ENCODE peak calls at places on chromosomes 16 and 17, in six cellular contexts. One of them, this sample, is unnamed.

GRCh38 chr17:76079577-76080206 is 710 bp downstream of the ZACN start:
- DNase-seq in ACHN: no peak
- DNase-seq in RWPE1: no peak
- DNase-seq in A673: no peak
- DNase-seq in fibroblast of pulmonary artery: no peak
- DNase-seq in HCEC 1CT: no peak
- DNase-seq in this sample: no peak

GRCh38 chr16:84413605-84414004 is 45.3 kb downstream of the ATP2C2 start:
- DNase-seq in A673: no peak
- DNase-seq in RWPE1: no peak
- DNase-seq in ACHN: no peak
- DNase-seq in HCEC 1CT: no peak
- DNase-seq in fibroblast of pulmonary artery: no peak
- DNase-seq in this sample: no peak

GRCh38 chr17:44987194-44987882 is 19.2 kb upstream of the C1QL1 start:
- DNase-seq in RWPE1: no peak
- DNase-seq in fibroblast of pulmonary artery: no peak
- DNase-seq in HCEC 1CT: no peak
- DNase-seq in A673: peak; percentile 60
- DNase-seq in ACHN: no peak
- DNase-seq in this sample: no peak

GRCh38 chr16:88882358-88883030 is 16.0 kb upstream of the PABPN1L start:
- DNase-seq in ACHN: no peak
- DNase-seq in fibroblast of pulmonary artery: no peak
- DNase-seq in A673: peak; percentile 37
- DNase-seq in RWPE1: no peak
- DNase-seq in HCEC 1CT: no peak
- DNase-seq in this sample: no peak

GRCh38 chr16:81601008-81601428 is 156.4 kb downstream of the CMIP start:
- DNase-seq in A673: no peak
- DNase-seq in HCEC 1CT: peak; percentile 49
- DNase-seq in ACHN: peak; percentile 33
- DNase-seq in RWPE1: peak; percentile 96
- DNase-seq in fibroblast of pulmonary artery: peak; percentile 64
- DNase-seq in this sample: peak; percentile 70

GRCh38 chr16:52318259-52319008 is 228.5 kb downstream of the TOX3 start:
- DNase-seq in HCEC 1CT: no peak
- DNase-seq in RWPE1: no peak
- DNase-seq in fibroblast of pulmonary artery: no peak
- DNase-seq in A673: no peak
- DNase-seq in ACHN: no peak
- DNase-seq in this sample: no peak

GRCh38 chr17:19011581-19011980 is 7.0 kb upstream of the FAM83G start:
- DNase-seq in HCEC 1CT: no peak
- DNase-seq in RWPE1: no peak
- DNase-seq in fibroblast of pulmonary artery: no peak
- DNase-seq in ACHN: no peak
- DNase-seq in A673: no peak
- DNase-seq in this sample: no peak

GRCh38 chr17:45332989-45333701 is 16.3 kb upstream of the MAP3K14 start:
- DNase-seq in HCEC 1CT: no peak
- DNase-seq in A673: no peak
- DNase-seq in fibroblast of pulmonary artery: no peak
- DNase-seq in ACHN: peak; percentile 17
- DNase-seq in RWPE1: no peak
- DNase-seq in this sample: peak; percentile 39

GRCh38 chr17:76670020-76670707 is 26.6 kb upstream of the ST6GALNAC1 start:
- DNase-seq in HCEC 1CT: no peak
- DNase-seq in RWPE1: no peak
- DNase-seq in A673: no peak
- DNase-seq in ACHN: no peak
- DNase-seq in fibroblast of pulmonary artery: no peak
- DNase-seq in this sample: no peak

GRCh38 chr17:65359016-65359415 is 202.4 kb downstream of the AXIN2 start:
- DNase-seq in fibroblast of pulmonary artery: peak; percentile 78
- DNase-seq in A673: peak; percentile 30
- DNase-seq in HCEC 1CT: peak; percentile 82
- DNase-seq in ACHN: peak; percentile 80
- DNase-seq in RWPE1: peak; percentile 67
- DNase-seq in this sample: peak; percentile 83

GRCh38 chr16:9112166-9112843 is 20.9 kb downstream of the HAPSTR1 start:
- DNase-seq in RWPE1: no peak
- DNase-seq in HCEC 1CT: no peak
- DNase-seq in A673: no peak
- DNase-seq in ACHN: peak; percentile 40
- DNase-seq in fibroblast of pulmonary artery: no peak
- DNase-seq in this sample: no peak

GRCh38 chr17:56756536-56756935 is 77.2 kb downstream of the C17orf67 start:
- DNase-seq in HCEC 1CT: peak; percentile 97
- DNase-seq in ACHN: peak; percentile 51
- DNase-seq in A673: no peak
- DNase-seq in fibroblast of pulmonary artery: peak; percentile 42
- DNase-seq in RWPE1: peak; percentile 55
- DNase-seq in this sample: peak; percentile 87

GRCh38 chr16:15990902-15991301 is 41.5 kb downstream of the ABCC1 start:
- DNase-seq in ACHN: no peak
- DNase-seq in RWPE1: no peak
- DNase-seq in HCEC 1CT: no peak
- DNase-seq in fibroblast of pulmonary artery: no peak
- DNase-seq in A673: no peak
- DNase-seq in this sample: no peak

GRCh38 chr17:79152636-79153035 is 78.0 kb downstream of the ENGASE start:
- DNase-seq in HCEC 1CT: no peak
- DNase-seq in ACHN: no peak
- DNase-seq in RWPE1: no peak
- DNase-seq in fibroblast of pulmonary artery: no peak
- DNase-seq in A673: no peak
- DNase-seq in this sample: no peak

GRCh38 chr17:72407336-72408121 is 286.7 kb downstream of the SOX9 start:
- DNase-seq in HCEC 1CT: peak; percentile 93
- DNase-seq in fibroblast of pulmonary artery: peak; percentile 94
- DNase-seq in A673: peak; percentile 98
- DNase-seq in RWPE1: peak; percentile 98
- DNase-seq in ACHN: peak; percentile 91
- DNase-seq in this sample: peak; percentile 91

GRCh38 chr17:64130559-64131001 is 636 bp upstream of the ERN1 start:
- DNase-seq in ACHN: no peak
- DNase-seq in HCEC 1CT: peak; percentile 51
- DNase-seq in fibroblast of pulmonary artery: peak; percentile 85
- DNase-seq in RWPE1: no peak
- DNase-seq in A673: no peak
- DNase-seq in this sample: no peak

GRCh38 chr17:8417806-8418205 is 17.9 kb upstream of the NDEL1 start:
- DNase-seq in HCEC 1CT: no peak
- DNase-seq in A673: no peak
- DNase-seq in fibroblast of pulmonary artery: no peak
- DNase-seq in RWPE1: no peak
- DNase-seq in ACHN: no peak
- DNase-seq in this sample: peak; percentile 18

GRCh38 chr16:62256406-62256805 is 220.2 kb upstream of the CDH8 start:
- DNase-seq in ACHN: peak; percentile 45
- DNase-seq in A673: peak; percentile 82
- DNase-seq in fibroblast of pulmonary artery: no peak
- DNase-seq in RWPE1: peak; percentile 45
- DNase-seq in HCEC 1CT: no peak
- DNase-seq in this sample: no peak

GRCh38 chr16:89697161-89697615 is 4.3 kb downstream of the SPATA2L start:
- DNase-seq in ACHN: no peak
- DNase-seq in RWPE1: no peak
- DNase-seq in HCEC 1CT: no peak
- DNase-seq in A673: no peak
- DNase-seq in fibroblast of pulmonary artery: no peak
- DNase-seq in this sample: no peak

GRCh38 chr16:5918553-5919127 is 821.0 kb upstream of the EEF2KMT start:
- DNase-seq in A673: no peak
- DNase-seq in HCEC 1CT: no peak
- DNase-seq in RWPE1: no peak
- DNase-seq in ACHN: no peak
- DNase-seq in fibroblast of pulmonary artery: no peak
- DNase-seq in this sample: no peak

This sample was measured in amniotic epithelial cell.